ENCODE peak calls at places on chromosomes 3 and 15, in seven cellular contexts. W, Y, F, Z, S, V and G are unnamed samples.

GRCh38 chr15:90845201-90845949 is 23.0 kb upstream of the FURIN start:
- DNase-seq in W (no peak), Y (peak; percentile 74), F (no peak), Z (no peak), S (peak; percentile 27), V (no peak), G (no peak)

GRCh38 chr15:33007295-33007855 is 187.1 kb downstream of the FMN1 start:
- DNase-seq in W (no peak), Y (no peak), F (no peak), Z (no peak), S (no peak), V (no peak), G (no peak)

GRCh38 chr15:80436511-80437307 is 32.5 kb downstream of the ARNT2 start:
- DNase-seq in W (no peak), Y (no peak), F (no peak), Z (no peak), S (no peak), V (no peak), G (no peak)

GRCh38 chr15:96818861-96819260 is 488.4 kb downstream of the NR2F2 start:
- DNase-seq in W (no peak), Y (no peak), F (no peak), Z (no peak), S (no peak), V (no peak), G (no peak)

GRCh38 chr15:29870495-29871151 is 48.4 kb upstream of the TJP1 start:
- DNase-seq in W (peak; percentile 31), Y (no peak), F (no peak), Z (no peak), S (no peak), V (peak; percentile 1), G (no peak)

GRCh38 chr3:188685789-188686188 is 486.0 kb upstream of the TPRG1 start:
- DNase-seq in W (no peak), Y (no peak), F (no peak), Z (no peak), S (no peak), V (no peak), G (no peak)

GRCh38 chr3:177906573-177907229 is 629.5 kb upstream of the KCNMB2 start:
- DNase-seq in W (no peak), Y (no peak), F (no peak), Z (no peak), S (no peak), V (no peak), G (no peak)

GRCh38 chr3:16243706-16244490 is 20.8 kb downstream of the DPH3 start:
- DNase-seq in W (no peak), Y (no peak), F (no peak), Z (no peak), S (no peak), V (no peak), G (no peak)

GRCh38 chr3:151690645-151691044 is 43.1 kb upstream of the AADACL2 start:
- DNase-seq in W (no peak), Y (no peak), F (no peak), Z (no peak), S (no peak), V (no peak), G (no peak)

GRCh38 chr15:44101944-44102343 is 93.1 kb downstream of the FRMD5 start:
- DNase-seq in W (no peak), Y (no peak), F (no peak), Z (no peak), S (no peak), V (no peak), G (no peak)

GRCh38 chr3:94349310-94349848 is 286.5 kb downstream of the NSUN3 start:
- DNase-seq in W (no peak), Y (no peak), F (no peak), Z (no peak), S (no peak), V (no peak), G (no peak)

GRCh38 chr3:30476373-30477082 is 129.9 kb upstream of the TGFBR2 start:
- DNase-seq in W (no peak), Y (no peak), F (no peak), Z (no peak), S (no peak), V (no peak), G (peak; percentile 1)

GRCh38 chr3:10757821-10758130 is 58.3 kb upstream of the SLC6A11 start:
- DNase-seq in W (no peak), Y (no peak), F (no peak), Z (no peak), S (no peak), V (no peak), G (no peak)

GRCh38 chr15:77446840-77447390 is 26.2 kb downstream of the HMG20A start:
- DNase-seq in W (no peak), Y (no peak), F (no peak), Z (no peak), S (no peak), V (no peak), G (no peak)

GRCh38 chr3:109718822-109719221 is 381.5 kb upstream of the DPPA4 start:
- DNase-seq in W (no peak), Y (no peak), F (no peak), Z (no peak), S (no peak), V (no peak), G (no peak)

GRCh38 chr15:51128701-51129100 is 34.0 kb upstream of the TNFAIP8L3 start:
- DNase-seq in W (no peak), Y (no peak), F (no peak), Z (no peak), S (no peak), V (no peak), G (no peak)

GRCh38 chr3:4065080-4065479 is 238.1 kb upstream of the SETMAR start:
- DNase-seq in W (no peak), Y (no peak), F (no peak), Z (no peak), S (no peak), V (no peak), G (no peak)

GRCh38 chr15:64901914-64902313 is 9.8 kb upstream of the ANKDD1A start:
- DNase-seq in W (no peak), Y (no peak), F (no peak), Z (no peak), S (no peak), V (no peak), G (no peak)

GRCh38 chr3:154571827-154572226 is 141.8 kb upstream of the GPR149 start:
- DNase-seq in W (no peak), Y (no peak), F (no peak), Z (no peak), S (no peak), V (no peak), G (no peak)